ENCODE peak calls at places on chromosomes 12 and 14, in seven cellular contexts. U, A, M, E, C, X and G are unnamed samples.

GRCh38 chr12:108614041-108614440 is 16.2 kb upstream of the TMEM119 start:
- DNase-seq in U (no peak), A (no peak), M (no peak), E (no peak), C (no peak), X (no peak), G (no peak)

GRCh38 chr14:92160619-92161018 is 38.9 kb downstream of the CPSF2 start:
- DNase-seq in U (peak), A (no peak), M (peak), E (no peak), C (peak), X (peak), G (peak)

GRCh38 chr12:111901182-111901581 is 59.2 kb downstream of the MAPKAPK5 start:
- DNase-seq in U (no peak), A (peak), M (no peak), E (no peak), C (no peak), X (no peak), G (no peak)

GRCh38 chr14:89303452-89304435 is 113.3 kb downstream of the FOXN3 start:
- DNase-seq in U (peak), A (peak), M (peak), E (no peak), C (peak), X (peak), G (peak)

GRCh38 chr14:51638071-51638944 is 13.4 kb upstream of the FRMD6 start:
- DNase-seq in U (no peak), A (no peak), M (peak), E (no peak), C (no peak), X (no peak), G (peak)

GRCh38 chr12:91613223-91613779 is 430.7 kb upstream of the DCN start:
- DNase-seq in U (no peak), A (peak), M (no peak), E (no peak), C (no peak), X (no peak), G (no peak)

GRCh38 chr14:21902561-21903199 is 229.1 kb upstream of the OR4E1 start:
- DNase-seq in U (no peak), A (no peak), M (no peak), E (no peak), C (no peak), X (no peak), G (no peak)

GRCh38 chr14:50758945-50759344 is 72.0 kb downstream of the NIN start:
- DNase-seq in U (no peak), A (no peak), M (no peak), E (no peak), C (no peak), X (no peak), G (no peak)

GRCh38 chr12:1798734-1799067 is 21.7 kb upstream of the LRTM2 start:
- DNase-seq in U (no peak), A (no peak), M (no peak), E (no peak), C (no peak), X (no peak), G (no peak)

GRCh38 chr12:71888521-71888920 is 49.0 kb downstream of the TBC1D15 start:
- DNase-seq in U (no peak), A (no peak), M (peak), E (no peak), C (no peak), X (no peak), G (no peak)

GRCh38 chr12:104064842-104065441 is 611 bp downstream of the HCFC2 start:
- DNase-seq in U (peak), A (peak), M (peak), E (no peak), C (peak), X (no peak), G (no peak)

GRCh38 chr14:73261075-73261474 is 23.8 kb downstream of the PAPLN start:
- DNase-seq in U (no peak), A (no peak), M (no peak), E (no peak), C (no peak), X (no peak), G (no peak)

GRCh38 chr14:89767861-89768268 is 186.7 kb downstream of the EFCAB11 start:
- DNase-seq in U (peak), A (peak), M (peak), E (peak), C (peak), X (no peak), G (peak)

GRCh38 chr14:56482306-56482705 is 97.3 kb upstream of the TMEM260 start:
- DNase-seq in U (peak), A (peak), M (peak), E (peak), C (no peak), X (no peak), G (no peak)

GRCh38 chr14:80536456-80536855 is 325.2 kb upstream of the DIO2 start:
- DNase-seq in U (peak), A (peak), M (no peak), E (no peak), C (no peak), X (no peak), G (no peak)

GRCh38 chr12:71426648-71427047 is 12.9 kb upstream of the LGR5 start:
- DNase-seq in U (peak), A (peak), M (peak), E (no peak), C (no peak), X (no peak), G (peak)

DNA sequence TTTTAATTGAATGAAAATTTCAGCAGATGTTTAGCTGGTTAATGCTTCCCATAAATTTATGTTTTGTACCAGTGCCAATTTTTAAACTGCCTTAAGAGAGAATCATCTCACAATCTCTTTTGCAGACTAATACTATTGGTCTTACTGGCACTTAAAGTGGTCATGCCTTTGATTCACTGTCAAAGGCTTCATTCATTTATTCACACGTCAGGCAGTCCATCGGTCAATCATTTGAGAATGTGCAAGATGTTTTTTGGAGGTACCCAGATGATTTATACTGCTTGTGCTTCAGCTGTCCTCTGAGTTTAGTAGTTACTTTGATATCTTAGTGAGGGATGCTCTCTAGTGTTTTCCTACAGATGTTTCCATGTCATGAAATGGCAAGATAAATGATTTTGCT is 83.4 kb downstream of the NAV3 start:
- DNase-seq in U (no peak), A (no peak), M (peak), E (no peak), C (no peak), X (no peak), G (no peak)
- TF ChIP-seq CTCF in U (no peak), A (no peak), M (no peak), E (peak), C (no peak), X (no peak), G (no peak)

DNA sequence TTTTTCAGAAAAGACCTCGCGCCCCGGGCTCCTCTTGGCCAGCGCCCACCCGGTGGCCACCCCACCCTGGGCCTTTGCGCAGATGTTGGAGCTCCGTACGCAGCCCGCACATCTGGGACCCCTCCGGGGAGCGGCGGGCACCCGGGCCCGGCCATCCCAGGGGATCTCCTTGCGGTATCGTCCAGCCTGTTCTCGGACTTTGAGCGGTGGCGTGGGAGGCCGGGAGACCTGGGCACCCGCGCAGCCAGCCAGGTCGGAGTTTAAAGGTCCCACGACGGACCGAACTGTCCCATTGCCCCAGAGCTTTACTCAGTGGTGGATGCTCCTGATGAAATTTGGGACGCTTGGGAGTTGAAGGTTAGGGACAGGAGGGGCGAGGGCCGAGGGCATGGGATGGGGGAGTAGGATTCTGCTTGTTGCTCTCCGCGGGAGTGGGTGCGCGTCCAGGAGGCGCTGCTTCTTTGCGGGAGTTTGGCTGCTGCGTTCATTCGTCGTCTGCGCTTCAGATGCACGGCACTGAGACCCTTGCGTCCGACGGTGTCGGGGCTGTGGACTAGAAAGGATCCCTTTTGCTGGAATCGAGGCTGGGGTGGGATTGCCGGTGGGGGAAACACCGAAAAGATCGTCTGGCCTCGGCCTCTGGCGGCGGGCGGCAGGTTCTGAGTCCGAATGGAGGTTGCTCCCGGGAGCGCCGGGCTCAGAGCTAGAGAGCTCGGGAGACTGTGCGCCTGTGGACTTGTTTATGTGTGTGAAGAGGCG is 1.4 kb downstream of the NTF3 start:
- DNase-seq in U (no peak), A (no peak), M (no peak), E (no peak), C (no peak), X (no peak), G (no peak)
- TF ChIP-seq CTCF in U (no peak), A (no peak), M (no peak), E (no peak), C (no peak), X (no peak), G (peak)

GRCh38 chr14:95363468-95363954 is 43.8 kb upstream of the CLMN start:
- DNase-seq in U (no peak), A (no peak), M (no peak), E (no peak), C (no peak), X (no peak), G (no peak)

GRCh38 chr14:95360828-95361227 is 41.1 kb upstream of the CLMN start:
- DNase-seq in U (no peak), A (no peak), M (no peak), E (no peak), C (no peak), X (no peak), G (no peak)

GRCh38 chr14:95361373-95362179 is 41.9 kb upstream of the CLMN start:
- DNase-seq in U (peak), A (peak), M (peak), E (peak), C (no peak), X (peak), G (no peak)

GRCh38 chr14:95362180-95362494 is 42.4 kb upstream of the CLMN start:
- DNase-seq in U (no peak), A (no peak), M (no peak), E (no peak), C (no peak), X (no peak), G (no peak)

DNA sequence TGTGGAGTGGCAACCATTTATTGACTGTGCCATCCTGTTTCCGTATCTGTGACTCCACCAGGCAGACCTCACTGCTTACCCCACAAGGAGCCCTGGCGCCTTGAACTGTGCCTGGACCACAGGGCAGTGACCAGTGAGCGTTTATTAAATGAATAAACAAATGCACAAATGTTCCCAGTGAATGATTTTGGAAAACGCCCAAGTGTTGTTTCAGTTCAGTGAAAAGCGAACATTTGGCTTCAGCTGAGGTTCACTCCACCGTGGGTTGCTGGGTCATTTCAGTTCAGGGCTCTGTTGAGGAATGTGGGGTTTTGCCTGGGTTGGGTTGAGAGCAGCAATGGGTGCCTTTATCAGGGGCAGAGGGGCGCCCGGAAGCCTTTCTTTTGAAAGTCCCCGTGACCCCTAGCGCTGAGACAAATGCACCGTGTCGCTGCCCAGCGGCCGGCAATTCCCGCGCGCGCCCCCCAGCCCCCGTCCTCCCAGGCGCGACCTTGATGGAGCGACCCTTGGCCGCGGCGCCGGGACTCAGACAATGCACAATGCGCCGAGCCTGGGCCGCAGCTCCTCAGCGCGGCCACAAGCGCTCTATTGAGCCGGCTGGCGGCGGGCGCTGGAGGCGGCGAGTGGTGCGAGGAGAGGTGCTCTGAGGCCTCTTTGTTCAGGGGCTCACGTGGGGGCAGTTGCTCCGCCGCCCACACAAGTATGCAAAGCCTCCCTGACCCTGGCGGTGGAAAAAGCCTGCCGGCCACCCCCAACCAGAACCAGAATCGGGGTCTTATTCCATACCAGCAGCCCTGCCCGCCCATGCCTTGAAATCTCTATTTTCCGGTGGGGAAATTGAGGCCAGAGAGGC is 40.5 kb upstream of the CLMN start:
- DNase-seq in U (peak), A (no peak), M (peak), E (no peak), C (no peak), X (no peak), G (no peak)
- TF ChIP-seq CTCF in U (no peak), A (no peak), M (no peak), E (no peak), C (no peak), X (no peak), G (no peak)

GRCh38 chr12:14936224-14936861 is 2.0 kb downstream of the ERP27 start:
- DNase-seq in U (no peak), A (no peak), M (no peak), E (no peak), C (no peak), X (no peak), G (no peak)

GRCh38 chr12:14938301-14938700 is at the start of gene ERP27:
- DNase-seq in U (no peak), A (no peak), M (no peak), E (no peak), C (no peak), X (no peak), G (no peak)

GRCh38 chr12:14935031-14935430 is 3.3 kb downstream of the ERP27 start:
- DNase-seq in U (no peak), A (peak), M (no peak), E (no peak), C (no peak), X (no peak), G (no peak)

GRCh38 chr12:14937014-14937413 is 1.3 kb downstream of the ERP27 start:
- DNase-seq in U (no peak), A (no peak), M (peak), E (no peak), C (no peak), X (no peak), G (no peak)

GRCh38 chr12:14937689-14938088 is 648 bp downstream of the ERP27 start:
- DNase-seq in U (no peak), A (peak), M (no peak), E (peak), C (no peak), X (no peak), G (no peak)
- TF ChIP-seq CTCF in U (no peak), A (peak), M (peak), E (no peak), C (no peak), X (peak), G (peak)

GRCh38 chr14:35224615-35225014 is 67.6 kb upstream of the PSMA6 start:
- DNase-seq in U (no peak), A (no peak), M (no peak), E (no peak), C (no peak), X (no peak), G (no peak)

GRCh38 chr14:35229084-35229483 is 63.1 kb upstream of the PSMA6 start:
- DNase-seq in U (no peak), A (peak), M (no peak), E (no peak), C (no peak), X (no peak), G (no peak)

GRCh38 chr14:35234007-35234406 is 58.2 kb upstream of the PSMA6 start:
- DNase-seq in U (no peak), A (no peak), M (peak), E (no peak), C (no peak), X (no peak), G (peak)

GRCh38 chr14:35231207-35231755 is 60.9 kb upstream of the PSMA6 start:
- DNase-seq in U (peak), A (no peak), M (peak), E (no peak), C (no peak), X (no peak), G (no peak)

GRCh38 chr14:35229495-35230089 is 62.6 kb upstream of the PSMA6 start:
- DNase-seq in U (peak), A (peak), M (peak), E (no peak), C (peak), X (no peak), G (no peak)
- TF ChIP-seq CTCF in U (no peak), A (peak), M (no peak), E (peak), C (peak), X (peak), G (peak)

GRCh38 chr12:101594700-101595099 is at the start of gene MYBPC1:
- DNase-seq in U (no peak), A (no peak), M (no peak), E (no peak), C (no peak), X (no peak), G (no peak)
- TF ChIP-seq CTCF in U (no peak), A (no peak), M (no peak), E (no peak), C (no peak), X (no peak), G (no peak)

DNA sequence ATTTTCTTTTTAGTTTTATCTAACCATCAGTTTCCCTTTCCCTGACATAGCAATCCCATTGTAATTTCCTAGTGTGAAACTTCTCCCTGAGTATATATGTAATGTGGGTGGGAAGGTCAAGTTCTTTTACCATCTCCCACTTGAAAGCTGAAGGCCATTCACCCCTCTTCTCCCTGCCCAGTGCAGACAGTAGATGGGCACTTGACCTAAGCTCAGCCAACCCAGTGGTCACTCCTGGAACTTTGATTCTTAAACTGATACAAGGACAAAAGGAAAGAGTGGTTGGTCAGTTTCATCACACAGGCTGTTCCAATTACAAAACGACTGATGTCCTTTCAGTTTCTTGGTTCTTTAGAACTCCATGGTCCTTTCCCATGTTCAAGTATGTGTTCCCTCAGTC is 8.4 kb upstream of the APOLD1 start:
- DNase-seq in U (no peak), A (no peak), M (no peak), E (no peak), C (no peak), X (no peak), G (no peak)
- TF ChIP-seq CTCF in U (no peak), A (no peak), M (no peak), E (no peak), C (no peak), X (no peak), G (no peak)

DNA sequence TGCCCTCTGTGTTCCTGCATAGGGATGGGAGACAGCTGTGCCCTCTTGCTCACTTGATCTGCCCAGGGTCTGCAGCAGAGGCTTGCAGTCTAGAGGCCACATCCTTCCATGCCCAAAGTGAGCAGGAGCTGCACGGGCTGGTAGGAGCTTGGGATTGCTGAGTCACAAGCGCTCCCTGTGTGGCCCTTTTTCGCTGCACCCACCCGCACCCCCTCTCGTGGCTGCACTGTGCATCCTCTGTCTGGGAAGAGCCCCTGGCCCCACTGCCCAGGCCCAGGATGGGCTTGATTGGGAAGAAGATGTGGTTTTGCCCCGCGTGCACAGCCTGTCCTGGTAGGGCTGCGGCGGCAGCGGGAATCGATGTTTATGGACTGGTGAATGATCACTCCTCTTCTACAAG is 192.4 kb downstream of the TSPAN9 start:
- DNase-seq in U (no peak), A (no peak), M (no peak), E (no peak), C (no peak), X (no peak), G (no peak)
- TF ChIP-seq CTCF in U (no peak), A (no peak), M (no peak), E (no peak), C (no peak), X (no peak), G (peak)

GRCh38 chr12:53793221-53793620 is 41.4 kb upstream of the CISTR start:
- DNase-seq in U (no peak), A (no peak), M (no peak), E (no peak), C (no peak), X (no peak), G (no peak)

GRCh38 chr12:53788892-53789291 is 37.1 kb upstream of the CISTR start:
- DNase-seq in U (no peak), A (no peak), M (no peak), E (no peak), C (no peak), X (no peak), G (no peak)

GRCh38 chr12:53795927-53796326 is 44.1 kb upstream of the CISTR start:
- DNase-seq in U (no peak), A (no peak), M (no peak), E (no peak), C (no peak), X (no peak), G (no peak)

GRCh38 chr12:53789570-53789969 is 37.8 kb upstream of the CISTR start:
- DNase-seq in U (no peak), A (no peak), M (no peak), E (no peak), C (no peak), X (no peak), G (no peak)

DNA sequence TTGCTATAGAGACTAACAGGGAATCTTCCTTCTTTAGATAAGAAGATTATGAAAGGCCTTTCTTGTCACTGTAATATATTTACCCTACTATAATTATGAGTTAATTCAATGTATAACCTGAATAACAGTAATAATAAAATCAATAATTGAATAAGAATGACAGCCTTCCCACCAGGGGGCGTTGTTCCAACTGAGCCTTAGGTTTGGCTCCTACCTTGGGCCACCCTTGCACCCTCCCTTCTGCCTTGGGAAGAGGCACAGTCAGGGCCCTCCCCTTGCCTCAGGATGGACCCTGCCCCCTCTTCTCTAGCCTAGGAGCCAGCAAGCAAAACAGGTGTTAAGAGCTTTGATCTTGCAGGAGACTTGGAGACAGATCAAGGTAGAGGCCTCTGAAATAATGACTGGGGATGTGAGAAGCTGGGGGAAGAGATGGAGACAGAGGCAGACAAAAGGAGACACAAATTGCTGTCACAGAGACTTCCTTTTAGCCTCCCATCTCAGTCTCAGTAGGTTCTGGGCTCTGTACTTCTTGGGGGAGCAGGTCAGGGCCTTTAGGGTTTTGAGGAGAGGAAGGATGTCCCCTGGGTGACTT is 40.1 kb upstream of the CISTR start:
- DNase-seq in U (no peak), A (peak), M (no peak), E (peak), C (no peak), X (no peak), G (no peak)
- TF ChIP-seq CTCF in U (peak), A (peak), M (peak), E (peak), C (peak), X (peak), G (peak)